ENCODE peak calls at places on chromosomes 3 and 15, in eight cellular contexts. G is heart left ventricle, U is HL-60, B is fibroblast of pulmonary artery, Z is GM23338, K is Panc1, I is WERI-Rb-1, N is AG04450. D is an unnamed sample.

GRCh38 chr3:99836681-99837080 is 19.0 kb downstream of the CMSS1 start:
- DNase-seq in N (no peak), G (no peak), Z (no peak), U (no peak), K (no peak), B (no peak), I (no peak), D (no peak)

GRCh38 chr3:20739814-20740213 is 553.8 kb upstream of the SGO1 start:
- DNase-seq in K (no peak), B (peak), U (no peak), G (no peak), I (no peak), N (no peak), Z (no peak), D (no peak)

GRCh38 chr15:52417501-52417900 is 111.2 kb downstream of the MYO5A start:
- DNase-seq in K (no peak), I (no peak), N (no peak), U (no peak), B (peak), Z (peak), G (no peak), D (no peak)

GRCh38 chr3:155024006-155024638 is 56.0 kb upstream of the MME start:
- DNase-seq in Z (no peak), B (peak), I (no peak), G (no peak), K (no peak), U (no peak), N (no peak), D (no peak)

GRCh38 chr15:90915216-90915807 is 12.2 kb downstream of the MAN2A2 start:
- DNase-seq in K (no peak), B (no peak), U (no peak), N (no peak), Z (no peak), I (no peak), G (no peak), D (no peak)

GRCh38 chr15:49242820-49243219 is 72.8 kb downstream of the GALK2 start:
- DNase-seq in N (peak), K (no peak), G (no peak), I (no peak), U (no peak), Z (peak), B (peak), D (no peak)

GRCh38 chr3:86673981-86674380 is 317.0 kb downstream of the VGLL3 start:
- DNase-seq in Z (no peak), B (no peak), K (no peak), I (no peak), G (no peak), N (no peak), U (no peak), D (no peak)

GRCh38 chr3:28612232-28612631 is 263.6 kb upstream of the AZI2 start:
- DNase-seq in I (no peak), Z (peak), N (no peak), G (no peak), K (no peak), U (no peak), B (no peak), D (no peak)

GRCh38 chr15:68553994-68554715 is 24.6 kb upstream of the CORO2B start:
- DNase-seq in U (no peak), G (peak), Z (peak), K (peak), I (peak), B (peak), N (peak), D (peak)

GRCh38 chr15:69577397-69577796 is 124.8 kb downstream of the RPLP1 start:
- DNase-seq in Z (no peak), B (no peak), K (no peak), G (no peak), U (no peak), N (no peak), I (no peak), D (no peak)

GRCh38 chr15:91947370-91947769 is 93.9 kb downstream of the SLCO3A1 start:
- DNase-seq in B (no peak), Z (no peak), K (no peak), G (no peak), I (no peak), N (no peak), U (no peak), D (no peak)

GRCh38 chr3:180179562-180179961 is 142.8 kb upstream of the PEX5L start:
- DNase-seq in B (no peak), G (no peak), K (no peak), U (no peak), I (no peak), N (no peak), Z (peak), D (no peak)

GRCh38 chr15:66129561-66129960 is 124.0 kb downstream of the MEGF11 start:
- DNase-seq in B (no peak), I (no peak), N (no peak), Z (no peak), G (no peak), U (no peak), K (no peak), D (no peak)

GRCh38 chr3:149291178-149291577 is 42.3 kb downstream of the TM4SF18 start:
- DNase-seq in N (no peak), G (no peak), K (no peak), I (no peak), B (peak), Z (peak), U (no peak), D (no peak)

DNA sequence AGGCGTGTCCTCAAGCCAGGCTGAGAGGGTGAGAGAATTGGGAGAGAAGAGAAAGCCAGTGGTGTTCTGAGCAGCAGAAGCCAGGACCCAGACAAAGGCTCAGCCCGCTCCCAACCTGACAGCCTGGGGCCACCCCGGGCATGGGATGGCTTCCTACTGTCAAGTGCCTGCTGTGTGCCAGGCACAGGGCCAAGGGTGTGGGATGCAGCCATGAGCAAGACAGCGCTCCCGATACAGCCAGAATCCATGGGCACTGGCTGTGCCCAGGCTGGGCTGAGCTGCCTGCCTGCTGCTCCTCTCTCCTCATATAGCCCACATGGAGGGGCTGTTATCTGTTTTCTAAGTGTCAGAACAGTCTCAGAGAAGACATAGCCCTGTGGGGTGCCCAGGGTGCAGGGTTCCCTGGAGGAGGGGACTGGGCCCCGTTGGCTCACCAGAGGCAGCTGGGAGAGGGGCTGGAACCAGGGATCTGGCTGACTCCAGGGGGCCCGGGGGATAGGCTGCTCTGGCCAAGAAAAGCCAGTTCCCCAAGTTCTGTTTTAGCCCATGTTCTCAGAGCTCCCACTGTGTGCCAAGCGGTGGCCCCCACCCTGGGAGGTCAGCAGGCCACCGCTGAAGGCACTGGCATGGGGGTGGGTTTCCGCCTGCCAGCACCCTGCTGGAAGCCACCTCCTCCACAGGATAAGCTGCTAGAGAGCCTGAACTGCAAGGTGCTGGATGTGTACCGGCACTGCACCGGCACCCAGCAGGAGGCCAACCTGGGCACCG is 39.0 kb downstream of the CFAP100 start:
- DNase-seq in G (peak), N (no peak), I (no peak), Z (no peak), K (no peak), B (no peak), U (no peak), D (no peak)
- H3K4me3 ChIP-seq in G (no peak), N (no peak), I (no peak), Z (no peak), K (no peak), B (no peak), U (no peak), D (no peak)

GRCh38 chr15:75325922-75326321 is 9.9 kb upstream of the COMMD4 start:
- DNase-seq in N (no peak), Z (no peak), I (no peak), G (no peak), U (no peak), K (no peak), B (no peak), D (no peak)

GRCh38 chr15:75327491-75327890 is 8.4 kb upstream of the COMMD4 start:
- DNase-seq in Z (no peak), K (no peak), N (no peak), U (no peak), B (no peak), I (no peak), G (no peak), D (no peak)

GRCh38 chr15:75328493-75329314 is 7.2 kb upstream of the COMMD4 start:
- DNase-seq in Z (no peak), U (no peak), B (no peak), G (no peak), K (no peak), I (no peak), N (no peak), D (no peak)

GRCh38 chr15:75329571-75329970 is 6.3 kb upstream of the COMMD4 start:
- DNase-seq in U (no peak), K (no peak), G (no peak), Z (no peak), B (no peak), I (no peak), N (no peak), D (no peak)

GRCh38 chr15:75327005-75327404 is 8.9 kb upstream of the COMMD4 start:
- DNase-seq in B (no peak), I (no peak), N (no peak), G (no peak), K (no peak), U (no peak), Z (peak), D (no peak)
- TF ChIP-seq CTCF in B (no peak), I (peak), N (no peak), G (no peak), K (no peak), U (no peak), Z (peak), D (no peak)

GRCh38 chr3:43913036-43913435 is 222.3 kb downstream of the ABHD5 start:
- DNase-seq in I (no peak), K (no peak), B (no peak), G (no peak), U (no peak), N (no peak), Z (no peak), D (no peak)
- H3K4me3 ChIP-seq in I (no peak), K (no peak), B (no peak), G (no peak), U (no peak), N (no peak), Z (no peak), D (no peak)

DNA sequence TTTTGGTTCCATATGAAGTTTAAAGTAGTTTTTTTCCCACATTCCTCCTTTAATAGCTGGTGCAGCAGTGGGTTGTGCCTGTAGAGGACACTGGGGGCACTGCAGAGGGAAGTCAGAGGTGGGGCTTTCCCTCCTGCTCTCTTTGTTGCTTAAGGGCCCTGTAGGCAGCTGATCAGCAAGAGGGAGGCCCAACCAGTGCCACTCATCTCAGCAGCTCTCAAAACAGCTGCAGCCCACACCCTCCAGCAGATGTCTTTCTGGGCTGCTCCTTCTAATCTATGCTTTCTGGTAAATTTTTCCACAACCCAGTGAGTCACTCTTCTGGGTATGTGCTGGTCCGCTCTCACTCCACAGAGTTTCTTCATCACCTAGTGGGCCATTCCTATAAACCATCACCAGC is 263.8 kb downstream of the FEZF2 start:
- DNase-seq in U (no peak), B (peak), G (no peak), N (peak), I (no peak), K (no peak), Z (peak), D (no peak)
- TF ChIP-seq CTCF in U (no peak), B (peak), G (no peak), N (peak), I (peak), K (no peak), Z (peak), D (no peak)

GRCh38 chr3:12545473-12545791 is at the start of gene MKRN2OS:
- DNase-seq in U (no peak), G (no peak), I (peak), Z (peak), B (no peak), N (no peak), K (no peak), D (no peak)
- H3K4me3 ChIP-seq in U (no peak), G (no peak), I (peak), Z (peak), B (no peak), N (no peak), K (no peak), D (no peak)

GRCh38 chr15:47983533-47983932 is 137.3 kb upstream of the SLC24A5 start:
- DNase-seq in Z (no peak), B (peak), I (no peak), K (no peak), N (no peak), U (no peak), G (no peak), D (no peak)
- TF ChIP-seq CTCF in Z (peak), B (no peak), I (no peak), K (peak), N (no peak), U (no peak), G (no peak), D (peak)

GRCh38 chr3:194485876-194486539 is 794 bp downstream of the ATP13A3 start:
- DNase-seq in I (no peak), G (peak), N (no peak), K (no peak), Z (peak), U (no peak), B (peak), D (no peak)
- H3K4me3 ChIP-seq in I (peak), G (peak), N (peak), K (peak), Z (peak), U (peak), B (peak), D (peak)

DNA sequence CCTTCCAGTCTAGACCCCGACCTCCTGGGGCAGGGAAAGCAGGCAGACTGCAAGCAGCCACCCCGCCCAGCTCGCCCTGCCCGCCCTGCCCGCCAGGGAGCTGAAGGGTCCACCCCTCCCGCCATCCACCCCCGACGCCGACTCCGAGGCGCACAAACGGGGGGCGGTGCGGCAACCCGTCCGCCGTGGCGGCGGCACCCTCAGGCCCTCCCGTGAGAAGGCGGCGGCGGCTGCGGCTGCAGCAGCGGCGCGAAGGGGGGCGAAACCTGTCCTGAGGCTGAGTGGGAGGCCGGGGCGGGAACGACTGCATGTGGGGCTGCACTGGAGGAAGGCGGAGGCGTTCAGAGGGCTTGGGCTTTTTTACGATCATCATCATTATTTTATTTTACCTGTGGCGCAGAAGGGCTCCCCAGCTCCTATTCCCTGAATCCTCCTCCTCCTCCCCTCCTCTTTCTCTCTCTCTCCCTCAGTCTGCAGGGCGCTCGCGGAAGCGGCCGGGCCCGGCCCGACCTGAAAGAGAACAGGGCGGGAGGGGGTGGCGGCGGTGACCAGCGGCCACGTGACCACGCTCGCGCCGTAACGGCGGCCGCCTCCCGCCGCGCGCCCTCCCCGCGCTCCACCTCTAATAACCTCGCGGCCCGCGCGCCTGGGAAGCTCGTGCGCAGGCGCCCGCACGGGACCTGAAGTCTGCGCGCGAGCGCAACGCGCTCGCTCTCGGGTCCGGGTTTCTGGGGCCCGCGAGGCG is at the start of gene TBC1D5:
- DNase-seq in N (peak), G (peak), U (peak), B (peak), K (no peak), I (peak), Z (peak), D (peak)
- TF ChIP-seq CTCF in N (no peak), G (no peak), U (no peak), B (no peak), K (no peak), I (no peak), Z (no peak), D (no peak)

D was measured in GM12864.